ENCODE peak calls at places on chromosomes 7 and 10, in ten cellular contexts. One of them, this sample, is unnamed.

GRCh38 chr7:157004050-157004838 is 6.2 kb downstream of the MNX1 start:
- DNase-seq in ascending aorta: no peak
- DNase-seq in foreskin fibroblast: peak
- DNase-seq in suprapubic skin: peak
- DNase-seq in fibroblast of mammary gland: peak
- DNase-seq in cardiac fibroblast: peak
- DNase-seq in HCT116: no peak
- DNase-seq in AG10803: peak
- DNase-seq in coronary artery: peak
- DNase-seq in heart right ventricle: no peak
- DNase-seq in this sample: peak

GRCh38 chr7:151202836-151203235 is 7.5 kb downstream of the H2BK1 start:
- DNase-seq in ascending aorta: no peak
- DNase-seq in foreskin fibroblast: no peak
- DNase-seq in suprapubic skin: no peak
- DNase-seq in fibroblast of mammary gland: no peak
- DNase-seq in cardiac fibroblast: no peak
- DNase-seq in HCT116: no peak
- DNase-seq in AG10803: no peak
- DNase-seq in coronary artery: no peak
- DNase-seq in heart right ventricle: no peak
- DNase-seq in this sample: no peak

GRCh38 chr7:94386416-94386815 is 8.3 kb upstream of the COL1A2 start:
- DNase-seq in ascending aorta: no peak
- DNase-seq in foreskin fibroblast: no peak
- DNase-seq in suprapubic skin: no peak
- DNase-seq in fibroblast of mammary gland: no peak
- DNase-seq in cardiac fibroblast: no peak
- DNase-seq in HCT116: no peak
- DNase-seq in AG10803: no peak
- DNase-seq in coronary artery: no peak
- DNase-seq in heart right ventricle: no peak
- DNase-seq in this sample: no peak

GRCh38 chr7:13829231-13829630 is 160.2 kb downstream of the ETV1 start:
- DNase-seq in ascending aorta: no peak
- DNase-seq in foreskin fibroblast: no peak
- DNase-seq in suprapubic skin: no peak
- DNase-seq in fibroblast of mammary gland: peak
- DNase-seq in cardiac fibroblast: no peak
- DNase-seq in HCT116: no peak
- DNase-seq in AG10803: no peak
- DNase-seq in coronary artery: no peak
- DNase-seq in heart right ventricle: no peak
- DNase-seq in this sample: no peak

GRCh38 chr10:101663097-101663496 is 31.9 kb downstream of the FBXW4 start:
- DNase-seq in ascending aorta: no peak
- DNase-seq in foreskin fibroblast: no peak
- DNase-seq in suprapubic skin: no peak
- DNase-seq in fibroblast of mammary gland: no peak
- DNase-seq in cardiac fibroblast: no peak
- DNase-seq in HCT116: no peak
- DNase-seq in AG10803: no peak
- DNase-seq in coronary artery: no peak
- DNase-seq in heart right ventricle: no peak
- DNase-seq in this sample: no peak

GRCh38 chr7:84701524-84702306 is 485.1 kb downstream of the SEMA3D start:
- DNase-seq in ascending aorta: peak
- DNase-seq in foreskin fibroblast: peak
- DNase-seq in suprapubic skin: no peak
- DNase-seq in fibroblast of mammary gland: peak
- DNase-seq in cardiac fibroblast: peak
- DNase-seq in HCT116: peak
- DNase-seq in AG10803: peak
- DNase-seq in coronary artery: no peak
- DNase-seq in heart right ventricle: no peak
- DNase-seq in this sample: peak

GRCh38 chr7:41478187-41478586 is 224.7 kb downstream of the INHBA start:
- DNase-seq in ascending aorta: no peak
- DNase-seq in foreskin fibroblast: no peak
- DNase-seq in suprapubic skin: no peak
- DNase-seq in fibroblast of mammary gland: no peak
- DNase-seq in cardiac fibroblast: peak
- DNase-seq in HCT116: no peak
- DNase-seq in AG10803: no peak
- DNase-seq in coronary artery: no peak
- DNase-seq in heart right ventricle: no peak
- DNase-seq in this sample: no peak

GRCh38 chr10:22605168-22605567 is 109.2 kb downstream of the PIP4K2A start:
- DNase-seq in ascending aorta: no peak
- DNase-seq in foreskin fibroblast: peak
- DNase-seq in suprapubic skin: no peak
- DNase-seq in fibroblast of mammary gland: peak
- DNase-seq in cardiac fibroblast: peak
- DNase-seq in HCT116: no peak
- DNase-seq in AG10803: peak
- DNase-seq in coronary artery: no peak
- DNase-seq in heart right ventricle: no peak
- DNase-seq in this sample: peak

GRCh38 chr10:74094231-74094630 is 56.4 kb downstream of the AP3M1 start:
- DNase-seq in ascending aorta: no peak
- DNase-seq in foreskin fibroblast: no peak
- DNase-seq in suprapubic skin: no peak
- DNase-seq in fibroblast of mammary gland: no peak
- DNase-seq in cardiac fibroblast: no peak
- DNase-seq in HCT116: no peak
- DNase-seq in AG10803: no peak
- DNase-seq in coronary artery: no peak
- DNase-seq in heart right ventricle: no peak
- DNase-seq in this sample: no peak

GRCh38 chr7:54897891-54898290 is 120.9 kb upstream of the EGFR start:
- DNase-seq in ascending aorta: no peak
- DNase-seq in foreskin fibroblast: no peak
- DNase-seq in suprapubic skin: no peak
- DNase-seq in fibroblast of mammary gland: peak
- DNase-seq in cardiac fibroblast: no peak
- DNase-seq in HCT116: no peak
- DNase-seq in AG10803: no peak
- DNase-seq in coronary artery: no peak
- DNase-seq in heart right ventricle: no peak
- DNase-seq in this sample: no peak

GRCh38 chr7:54898659-54899340 is 120.0 kb upstream of the EGFR start:
- DNase-seq in ascending aorta: no peak
- DNase-seq in foreskin fibroblast: peak
- DNase-seq in suprapubic skin: no peak
- DNase-seq in fibroblast of mammary gland: peak
- DNase-seq in cardiac fibroblast: no peak
- DNase-seq in HCT116: no peak
- DNase-seq in AG10803: no peak
- DNase-seq in coronary artery: no peak
- DNase-seq in heart right ventricle: no peak
- DNase-seq in this sample: peak

GRCh38 chr7:54904130-54904529 is 114.7 kb upstream of the EGFR start:
- DNase-seq in ascending aorta: no peak
- DNase-seq in foreskin fibroblast: peak
- DNase-seq in suprapubic skin: no peak
- DNase-seq in fibroblast of mammary gland: peak
- DNase-seq in cardiac fibroblast: peak
- DNase-seq in HCT116: no peak
- DNase-seq in AG10803: peak
- DNase-seq in coronary artery: no peak
- DNase-seq in heart right ventricle: no peak
- DNase-seq in this sample: peak

GRCh38 chr7:54904986-54905385 is 113.8 kb upstream of the EGFR start:
- DNase-seq in ascending aorta: no peak
- DNase-seq in foreskin fibroblast: peak
- DNase-seq in suprapubic skin: no peak
- DNase-seq in fibroblast of mammary gland: peak
- DNase-seq in cardiac fibroblast: no peak
- DNase-seq in HCT116: no peak
- DNase-seq in AG10803: peak
- DNase-seq in coronary artery: no peak
- DNase-seq in heart right ventricle: no peak
- DNase-seq in this sample: no peak

DNA sequence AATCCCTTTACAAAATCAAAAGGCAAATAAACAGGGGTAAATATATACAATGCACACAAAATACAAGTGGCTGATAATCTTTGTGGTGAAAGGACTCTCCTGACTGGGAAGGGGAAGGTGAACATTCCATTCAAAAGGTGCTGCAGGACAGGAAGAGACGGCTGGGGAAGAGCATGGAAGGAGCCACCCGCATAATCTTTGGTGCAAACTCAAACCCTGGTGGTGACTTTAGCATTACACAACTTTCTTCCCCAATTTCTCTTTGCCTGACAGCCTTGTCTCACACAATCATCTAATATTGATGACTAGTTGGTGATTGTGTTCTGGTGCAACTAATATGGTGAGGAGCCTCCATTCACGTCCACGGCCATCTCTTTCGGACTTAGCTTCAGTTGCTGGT is 117.0 kb upstream of the EGFR start:
- DNase-seq in ascending aorta: no peak
- DNase-seq in foreskin fibroblast: no peak
- DNase-seq in suprapubic skin: no peak
- DNase-seq in fibroblast of mammary gland: no peak
- DNase-seq in cardiac fibroblast: no peak
- DNase-seq in HCT116: no peak
- DNase-seq in AG10803: no peak
- DNase-seq in coronary artery: no peak
- DNase-seq in heart right ventricle: no peak
- DNase-seq in this sample: no peak
- TF ChIP-seq CTCF in ascending aorta: no peak
- TF ChIP-seq CTCF in foreskin fibroblast: no peak
- TF ChIP-seq CTCF in suprapubic skin: no peak
- TF ChIP-seq CTCF in fibroblast of mammary gland: no peak
- TF ChIP-seq CTCF in cardiac fibroblast: no peak
- TF ChIP-seq CTCF in HCT116: no peak
- TF ChIP-seq CTCF in AG10803: no peak
- TF ChIP-seq CTCF in coronary artery: no peak
- TF ChIP-seq CTCF in heart right ventricle: no peak
- TF ChIP-seq CTCF in this sample: no peak

GRCh38 chr7:2376351-2377154 is 21.9 kb downstream of the EIF3B start:
- DNase-seq in ascending aorta: no peak
- DNase-seq in foreskin fibroblast: no peak
- DNase-seq in suprapubic skin: no peak
- DNase-seq in fibroblast of mammary gland: no peak
- DNase-seq in cardiac fibroblast: no peak
- DNase-seq in HCT116: no peak
- DNase-seq in AG10803: no peak
- DNase-seq in coronary artery: no peak
- DNase-seq in heart right ventricle: no peak
- DNase-seq in this sample: no peak
- H3K4me3 ChIP-seq in ascending aorta: no peak
- H3K4me3 ChIP-seq in foreskin fibroblast: no peak
- H3K4me3 ChIP-seq in suprapubic skin: no peak
- H3K4me3 ChIP-seq in fibroblast of mammary gland: no peak
- H3K4me3 ChIP-seq in cardiac fibroblast: no peak
- H3K4me3 ChIP-seq in HCT116: no peak
- H3K4me3 ChIP-seq in AG10803: no peak
- H3K4me3 ChIP-seq in coronary artery: no peak
- H3K4me3 ChIP-seq in heart right ventricle: no peak
- H3K4me3 ChIP-seq in this sample: no peak

GRCh38 chr10:11853468-11853867 is 30.3 kb downstream of the PROSER2 start:
- DNase-seq in ascending aorta: no peak
- DNase-seq in foreskin fibroblast: no peak
- DNase-seq in suprapubic skin: no peak
- DNase-seq in fibroblast of mammary gland: no peak
- DNase-seq in cardiac fibroblast: no peak
- DNase-seq in HCT116: no peak
- DNase-seq in AG10803: no peak
- DNase-seq in coronary artery: no peak
- DNase-seq in heart right ventricle: no peak
- DNase-seq in this sample: no peak
- TF ChIP-seq CTCF in ascending aorta: no peak
- TF ChIP-seq CTCF in foreskin fibroblast: no peak
- TF ChIP-seq CTCF in suprapubic skin: no peak
- TF ChIP-seq CTCF in fibroblast of mammary gland: no peak
- TF ChIP-seq CTCF in cardiac fibroblast: peak
- TF ChIP-seq CTCF in HCT116: peak
- TF ChIP-seq CTCF in AG10803: no peak
- TF ChIP-seq CTCF in coronary artery: no peak
- TF ChIP-seq CTCF in heart right ventricle: no peak
- TF ChIP-seq CTCF in this sample: peak

DNA sequence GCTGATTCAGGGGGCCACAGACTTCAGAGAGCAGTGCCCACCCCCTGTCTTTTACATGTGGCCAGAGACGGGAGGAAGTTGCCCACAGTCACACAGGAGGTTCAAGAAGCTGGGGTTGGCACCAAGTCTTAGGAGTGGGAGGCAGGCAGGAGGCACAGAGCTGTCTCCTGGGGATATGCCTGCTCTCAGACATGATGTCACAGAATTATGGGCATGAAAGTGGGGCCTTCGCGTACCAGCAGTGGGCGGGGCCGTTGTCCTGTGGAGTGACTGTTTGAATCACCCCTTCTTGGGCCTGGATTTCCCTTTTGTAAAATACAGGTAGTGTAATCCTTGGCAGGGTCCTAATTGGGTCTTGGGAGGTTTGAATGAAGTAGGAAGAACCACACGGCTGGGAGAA is 81.2 kb upstream of the PPIF start:
- DNase-seq in ascending aorta: no peak
- DNase-seq in foreskin fibroblast: no peak
- DNase-seq in suprapubic skin: no peak
- DNase-seq in fibroblast of mammary gland: peak
- DNase-seq in cardiac fibroblast: no peak
- DNase-seq in HCT116: no peak
- DNase-seq in AG10803: peak
- DNase-seq in coronary artery: no peak
- DNase-seq in heart right ventricle: no peak
- DNase-seq in this sample: peak
- H3K4me3 ChIP-seq in ascending aorta: no peak
- H3K4me3 ChIP-seq in foreskin fibroblast: no peak
- H3K4me3 ChIP-seq in suprapubic skin: no peak
- H3K4me3 ChIP-seq in fibroblast of mammary gland: no peak
- H3K4me3 ChIP-seq in cardiac fibroblast: no peak
- H3K4me3 ChIP-seq in HCT116: no peak
- H3K4me3 ChIP-seq in AG10803: no peak
- H3K4me3 ChIP-seq in coronary artery: peak
- H3K4me3 ChIP-seq in heart right ventricle: no peak
- H3K4me3 ChIP-seq in this sample: no peak

GRCh38 chr7:66013938-66014337 is 31.9 kb upstream of the GUSB start:
- DNase-seq in ascending aorta: no peak
- DNase-seq in foreskin fibroblast: peak
- DNase-seq in suprapubic skin: no peak
- DNase-seq in fibroblast of mammary gland: peak
- DNase-seq in cardiac fibroblast: peak
- DNase-seq in HCT116: peak
- DNase-seq in AG10803: peak
- DNase-seq in coronary artery: no peak
- DNase-seq in heart right ventricle: peak
- DNase-seq in this sample: peak
- TF ChIP-seq CTCF in ascending aorta: no peak
- TF ChIP-seq CTCF in foreskin fibroblast: peak
- TF ChIP-seq CTCF in suprapubic skin: peak
- TF ChIP-seq CTCF in fibroblast of mammary gland: peak
- TF ChIP-seq CTCF in cardiac fibroblast: peak
- TF ChIP-seq CTCF in HCT116: peak
- TF ChIP-seq CTCF in AG10803: peak
- TF ChIP-seq CTCF in coronary artery: no peak
- TF ChIP-seq CTCF in heart right ventricle: no peak
- TF ChIP-seq CTCF in this sample: peak